ENCODE peak calls at places on chromosomes 3 and 15, in five cellular contexts. B, V, F, X and H are unnamed samples.

GRCh38 chr3:63655519-63655918 is 3.0 kb downstream of the SNTN start:
- DNase-seq in B (peak; percentile 75), F (no peak), X (no peak), V (no peak), H (no peak)

GRCh38 chr3:130093741-130094391 is 12.2 kb downstream of the ALG1L2 start:
- DNase-seq in V (peak; percentile 38), B (no peak), X (no peak), F (no peak), H (no peak)

GRCh38 chr3:117788499-117788898 is 1078.9 kb downstream of the TUSC7 start:
- DNase-seq in V (no peak), F (no peak), X (no peak), B (no peak), H (no peak)

GRCh38 chr15:101308604-101309435 is 13.8 kb upstream of the SNRPA1 start:
- DNase-seq in V (no peak), B (no peak), X (no peak), F (no peak), H (no peak)

GRCh38 chr3:131880948-131881347 is 153.9 kb downstream of the CPNE4 start:
- DNase-seq in B (no peak), X (no peak), V (no peak), F (no peak), H (no peak)

GRCh38 chr15:92118936-92119325 is 265.4 kb downstream of the SLCO3A1 start:
- DNase-seq in B (no peak), F (no peak), V (no peak), X (no peak), H (no peak)

GRCh38 chr3:197835509-197835908 is 44.5 kb downstream of the LRCH3 start:
- DNase-seq in F (no peak), V (no peak), B (no peak), X (no peak), H (no peak)

GRCh38 chr3:141454906-141455602 is 31.8 kb upstream of the RASA2 start:
- DNase-seq in F (no peak), B (peak; percentile 53), X (peak; percentile 54), V (peak; percentile 23), H (peak; percentile 53)

GRCh38 chr3:124266517-124266916 is 274.6 kb upstream of the ROPN1 start:
- DNase-seq in X (no peak), B (no peak), V (no peak), F (no peak), H (no peak)

GRCh38 chr3:114556832-114557231 is 263.0 kb downstream of the TIGIT start:
- DNase-seq in B (no peak), F (no peak), V (no peak), X (no peak), H (no peak)

GRCh38 chr3:146469206-146470017 is at the start of gene PLSCR2:
- DNase-seq in V (peak; percentile 71), B (no peak), X (no peak), F (peak; percentile 48), H (peak; percentile 83)